ENCODE peak calls at places on chromosomes 7 and 10, in ten cellular contexts. One of them, this sample, is unnamed.

GRCh38 chr10:69119896-69120295 is 4.1 kb upstream of the VPS26A start:
- DNase-seq in GDM1: no peak
- DNase-seq in HTR-8/SVneo: no peak
- DNase-seq in HCEC 1CT: peak; percentile 49
- DNase-seq in T-helper 17 cell: no peak
- DNase-seq in cerebellum: no peak
- DNase-seq in HEK293T: no peak
- DNase-seq in MCF 10A: no peak
- DNase-seq in RWPE1: no peak
- DNase-seq in Ammon's horn: no peak
- DNase-seq in this sample: no peak

GRCh38 chr10:21894648-21895342 is 108.7 kb downstream of the DNAJC1 start:
- DNase-seq in GDM1: no peak
- DNase-seq in HTR-8/SVneo: no peak
- DNase-seq in HCEC 1CT: no peak
- DNase-seq in T-helper 17 cell: no peak
- DNase-seq in cerebellum: no peak
- DNase-seq in HEK293T: no peak
- DNase-seq in MCF 10A: no peak
- DNase-seq in RWPE1: no peak
- DNase-seq in Ammon's horn: no peak
- DNase-seq in this sample: no peak

GRCh38 chr7:48992816-48993215 is 68.5 kb downstream of the CDC14C start:
- DNase-seq in GDM1: no peak
- DNase-seq in HTR-8/SVneo: no peak
- DNase-seq in HCEC 1CT: no peak
- DNase-seq in T-helper 17 cell: no peak
- DNase-seq in cerebellum: no peak
- DNase-seq in HEK293T: no peak
- DNase-seq in MCF 10A: no peak
- DNase-seq in RWPE1: no peak
- DNase-seq in Ammon's horn: no peak
- DNase-seq in this sample: no peak

GRCh38 chr7:42242381-42242780 is 5.4 kb upstream of the GLI3 start:
- DNase-seq in GDM1: no peak
- DNase-seq in HTR-8/SVneo: no peak
- DNase-seq in HCEC 1CT: no peak
- DNase-seq in T-helper 17 cell: no peak
- DNase-seq in cerebellum: no peak
- DNase-seq in HEK293T: no peak
- DNase-seq in MCF 10A: no peak
- DNase-seq in RWPE1: no peak
- DNase-seq in Ammon's horn: no peak
- DNase-seq in this sample: no peak

GRCh38 chr7:41222704-41223103 is 480.2 kb downstream of the INHBA start:
- DNase-seq in GDM1: no peak
- DNase-seq in HTR-8/SVneo: no peak
- DNase-seq in HCEC 1CT: peak; percentile 81
- DNase-seq in T-helper 17 cell: no peak
- DNase-seq in cerebellum: no peak
- DNase-seq in HEK293T: no peak
- DNase-seq in MCF 10A: peak; percentile 66
- DNase-seq in RWPE1: no peak
- DNase-seq in Ammon's horn: no peak
- DNase-seq in this sample: peak; percentile 59

GRCh38 chr7:20447021-20447420 is 116.3 kb downstream of the ITGB8 start:
- DNase-seq in GDM1: no peak
- DNase-seq in HTR-8/SVneo: no peak
- DNase-seq in HCEC 1CT: no peak
- DNase-seq in T-helper 17 cell: no peak
- DNase-seq in cerebellum: no peak
- DNase-seq in HEK293T: no peak
- DNase-seq in MCF 10A: no peak
- DNase-seq in RWPE1: no peak
- DNase-seq in Ammon's horn: no peak
- DNase-seq in this sample: no peak

GRCh38 chr7:317643-318405 is 27.9 kb downstream of the FOXL3 start:
- DNase-seq in GDM1: no peak
- DNase-seq in HTR-8/SVneo: no peak
- DNase-seq in HCEC 1CT: no peak
- DNase-seq in T-helper 17 cell: no peak
- DNase-seq in cerebellum: no peak
- DNase-seq in HEK293T: no peak
- DNase-seq in MCF 10A: no peak
- DNase-seq in RWPE1: no peak
- DNase-seq in Ammon's horn: no peak
- DNase-seq in this sample: no peak

GRCh38 chr10:23643396-23643795 is 204.5 kb downstream of the OTUD1 start:
- DNase-seq in GDM1: peak; percentile 67
- DNase-seq in HTR-8/SVneo: no peak
- DNase-seq in HCEC 1CT: peak; percentile 48
- DNase-seq in T-helper 17 cell: no peak
- DNase-seq in cerebellum: no peak
- DNase-seq in HEK293T: no peak
- DNase-seq in MCF 10A: peak; percentile 26
- DNase-seq in RWPE1: no peak
- DNase-seq in Ammon's horn: peak; percentile 44
- DNase-seq in this sample: no peak

GRCh38 chr10:68106656-68107055 is 2.6 kb upstream of the MYPN start:
- DNase-seq in GDM1: no peak
- DNase-seq in HTR-8/SVneo: peak; percentile 59
- DNase-seq in HCEC 1CT: peak; percentile 97
- DNase-seq in T-helper 17 cell: no peak
- DNase-seq in cerebellum: no peak
- DNase-seq in HEK293T: no peak
- DNase-seq in MCF 10A: peak; percentile 79
- DNase-seq in RWPE1: no peak
- DNase-seq in Ammon's horn: no peak
- DNase-seq in this sample: peak; percentile 92

GRCh38 chr10:132198068-132198370 is 11.3 kb downstream of the DPYSL4 start:
- DNase-seq in GDM1: no peak
- DNase-seq in HTR-8/SVneo: no peak
- DNase-seq in HCEC 1CT: no peak
- DNase-seq in T-helper 17 cell: no peak
- DNase-seq in cerebellum: no peak
- DNase-seq in HEK293T: no peak
- DNase-seq in MCF 10A: no peak
- DNase-seq in RWPE1: no peak
- DNase-seq in Ammon's horn: no peak
- DNase-seq in this sample: no peak

GRCh38 chr7:81333536-81333935 is 414.7 kb upstream of the SEMA3C start:
- DNase-seq in GDM1: no peak
- DNase-seq in HTR-8/SVneo: no peak
- DNase-seq in HCEC 1CT: no peak
- DNase-seq in T-helper 17 cell: no peak
- DNase-seq in cerebellum: no peak
- DNase-seq in HEK293T: no peak
- DNase-seq in MCF 10A: no peak
- DNase-seq in RWPE1: no peak
- DNase-seq in Ammon's horn: no peak
- DNase-seq in this sample: peak; percentile 8

GRCh38 chr10:5533098-5533731 is 8.5 kb downstream of the CALML3 start:
- DNase-seq in GDM1: no peak
- DNase-seq in HTR-8/SVneo: no peak
- DNase-seq in HCEC 1CT: no peak
- DNase-seq in T-helper 17 cell: no peak
- DNase-seq in cerebellum: no peak
- DNase-seq in HEK293T: no peak
- DNase-seq in MCF 10A: no peak
- DNase-seq in RWPE1: no peak
- DNase-seq in Ammon's horn: no peak
- DNase-seq in this sample: no peak

GRCh38 chr10:73095479-73096021 is 1.1 kb downstream of the P4HA1 start:
- DNase-seq in GDM1: no peak
- DNase-seq in HTR-8/SVneo: peak; percentile 54
- DNase-seq in HCEC 1CT: peak; percentile 65
- DNase-seq in T-helper 17 cell: peak; percentile 21
- DNase-seq in cerebellum: peak; percentile 32
- DNase-seq in HEK293T: peak; percentile 33
- DNase-seq in MCF 10A: peak; percentile 69
- DNase-seq in RWPE1: no peak
- DNase-seq in Ammon's horn: peak; percentile 61
- DNase-seq in this sample: peak; percentile 57

GRCh38 chr7:2720024-2720423 is 32.0 kb downstream of the AMZ1 start:
- DNase-seq in GDM1: no peak
- DNase-seq in HTR-8/SVneo: no peak
- DNase-seq in HCEC 1CT: no peak
- DNase-seq in T-helper 17 cell: no peak
- DNase-seq in cerebellum: no peak
- DNase-seq in HEK293T: no peak
- DNase-seq in MCF 10A: no peak
- DNase-seq in RWPE1: no peak
- DNase-seq in Ammon's horn: peak; percentile 67
- DNase-seq in this sample: no peak

GRCh38 chr10:129328531-129328930 is 138.5 kb upstream of the MGMT start:
- DNase-seq in GDM1: no peak
- DNase-seq in HTR-8/SVneo: no peak
- DNase-seq in HCEC 1CT: no peak
- DNase-seq in T-helper 17 cell: no peak
- DNase-seq in cerebellum: no peak
- DNase-seq in HEK293T: no peak
- DNase-seq in MCF 10A: peak; percentile 86
- DNase-seq in RWPE1: peak; percentile 42
- DNase-seq in Ammon's horn: no peak
- DNase-seq in this sample: peak; percentile 30

GRCh38 chr10:124152781-124153600 is 59.6 kb upstream of the CHST15 start:
- DNase-seq in GDM1: no peak
- DNase-seq in HTR-8/SVneo: peak; percentile 82
- DNase-seq in HCEC 1CT: peak; percentile 39
- DNase-seq in T-helper 17 cell: no peak
- DNase-seq in cerebellum: no peak
- DNase-seq in HEK293T: no peak
- DNase-seq in MCF 10A: peak; percentile 99
- DNase-seq in RWPE1: peak; percentile 100
- DNase-seq in Ammon's horn: peak; percentile 40
- DNase-seq in this sample: peak; percentile 77

GRCh38 chr7:28190077-28190476 is 9.5 kb upstream of the JAZF1 start:
- DNase-seq in GDM1: no peak
- DNase-seq in HTR-8/SVneo: no peak
- DNase-seq in HCEC 1CT: no peak
- DNase-seq in T-helper 17 cell: no peak
- DNase-seq in cerebellum: no peak
- DNase-seq in HEK293T: no peak
- DNase-seq in MCF 10A: no peak
- DNase-seq in RWPE1: no peak
- DNase-seq in Ammon's horn: no peak
- DNase-seq in this sample: no peak

GRCh38 chr10:102119417-102120141 is 589 bp downstream of the LDB1 start:
- DNase-seq in GDM1: peak; percentile 26
- DNase-seq in HTR-8/SVneo: peak; percentile 86
- DNase-seq in HCEC 1CT: peak; percentile 54
- DNase-seq in T-helper 17 cell: no peak
- DNase-seq in cerebellum: peak; percentile 82
- DNase-seq in HEK293T: peak; percentile 59
- DNase-seq in MCF 10A: peak; percentile 57
- DNase-seq in RWPE1: peak; percentile 98
- DNase-seq in Ammon's horn: peak; percentile 63
- DNase-seq in this sample: peak; percentile 83

GRCh38 chr10:114709966-114710365 is 51.9 kb upstream of the ABLIM1 start:
- DNase-seq in GDM1: no peak
- DNase-seq in HTR-8/SVneo: no peak
- DNase-seq in HCEC 1CT: no peak
- DNase-seq in T-helper 17 cell: no peak
- DNase-seq in cerebellum: no peak
- DNase-seq in HEK293T: no peak
- DNase-seq in MCF 10A: peak; percentile 82
- DNase-seq in RWPE1: no peak
- DNase-seq in Ammon's horn: no peak
- DNase-seq in this sample: peak; percentile 79

GRCh38 chr10:84076047-84076388 is 63.3 kb upstream of the GHITM start:
- DNase-seq in GDM1: no peak
- DNase-seq in HTR-8/SVneo: peak; percentile 35
- DNase-seq in HCEC 1CT: peak; percentile 53
- DNase-seq in T-helper 17 cell: no peak
- DNase-seq in cerebellum: no peak
- DNase-seq in HEK293T: no peak
- DNase-seq in MCF 10A: peak; percentile 54
- DNase-seq in RWPE1: peak; percentile 62
- DNase-seq in Ammon's horn: no peak
- DNase-seq in this sample: peak; percentile 35

GRCh38 chr7:128383781-128384180 is 22.3 kb upstream of the PRRT4 start:
- DNase-seq in GDM1: no peak
- DNase-seq in HTR-8/SVneo: no peak
- DNase-seq in HCEC 1CT: no peak
- DNase-seq in T-helper 17 cell: no peak
- DNase-seq in cerebellum: no peak
- DNase-seq in HEK293T: no peak
- DNase-seq in MCF 10A: peak; percentile 29
- DNase-seq in RWPE1: no peak
- DNase-seq in Ammon's horn: no peak
- DNase-seq in this sample: no peak

GRCh38 chr10:9951481-9952257 is 1066.0 kb upstream of the CELF2 start:
- DNase-seq in GDM1: no peak
- DNase-seq in HTR-8/SVneo: no peak
- DNase-seq in HCEC 1CT: peak; percentile 51
- DNase-seq in T-helper 17 cell: no peak
- DNase-seq in cerebellum: no peak
- DNase-seq in HEK293T: no peak
- DNase-seq in MCF 10A: no peak
- DNase-seq in RWPE1: no peak
- DNase-seq in Ammon's horn: no peak
- DNase-seq in this sample: peak; percentile 39

GRCh38 chr7:108201766-108202165 is 71.6 kb upstream of the LAMB4 start:
- DNase-seq in GDM1: no peak
- DNase-seq in HTR-8/SVneo: no peak
- DNase-seq in HCEC 1CT: no peak
- DNase-seq in T-helper 17 cell: no peak
- DNase-seq in cerebellum: peak; percentile 77
- DNase-seq in HEK293T: no peak
- DNase-seq in MCF 10A: no peak
- DNase-seq in RWPE1: no peak
- DNase-seq in Ammon's horn: no peak
- DNase-seq in this sample: no peak

GRCh38 chr10:33509231-33509871 is 174.9 kb upstream of the NRP1 start:
- DNase-seq in GDM1: peak; percentile 29
- DNase-seq in HTR-8/SVneo: peak; percentile 73
- DNase-seq in HCEC 1CT: peak; percentile 79
- DNase-seq in T-helper 17 cell: no peak
- DNase-seq in cerebellum: no peak
- DNase-seq in HEK293T: peak; percentile 13
- DNase-seq in MCF 10A: peak; percentile 89
- DNase-seq in RWPE1: peak; percentile 84
- DNase-seq in Ammon's horn: peak; percentile 32
- DNase-seq in this sample: peak; percentile 72

GRCh38 chr10:122561792-122562191 is 1.2 kb downstream of the DMBT1 start:
- DNase-seq in GDM1: no peak
- DNase-seq in HTR-8/SVneo: no peak
- DNase-seq in HCEC 1CT: no peak
- DNase-seq in T-helper 17 cell: no peak
- DNase-seq in cerebellum: no peak
- DNase-seq in HEK293T: no peak
- DNase-seq in MCF 10A: no peak
- DNase-seq in RWPE1: no peak
- DNase-seq in Ammon's horn: no peak
- DNase-seq in this sample: no peak

GRCh38 chr10:93873427-93874115 is 20.2 kb upstream of the SLC35G1 start:
- DNase-seq in GDM1: no peak
- DNase-seq in HTR-8/SVneo: no peak
- DNase-seq in HCEC 1CT: peak; percentile 24
- DNase-seq in T-helper 17 cell: no peak
- DNase-seq in cerebellum: no peak
- DNase-seq in HEK293T: no peak
- DNase-seq in MCF 10A: peak; percentile 53
- DNase-seq in RWPE1: no peak
- DNase-seq in Ammon's horn: no peak
- DNase-seq in this sample: peak; percentile 17

This sample was measured in foreskin fibroblast.